ENCODE peak calls at places on chromosomes 2 and 18, in ten cellular contexts. G, U, S, R, X, L, B, N, P and O are unnamed samples.

GRCh38 chr2:120758181-120759048 is 22.7 kb downstream of the GLI2 start:
- DNase-seq in P (no peak), X (no peak), S (peak; percentile 68), N (no peak), R (no peak), U (no peak), B (no peak), G (no peak), L (peak; percentile 80), O (no peak)

GRCh38 chr2:62568983-62569837 is 63.2 kb upstream of the TMEM17 start:
- DNase-seq in S (no peak), B (no peak), L (no peak), N (no peak), U (no peak), R (no peak), P (no peak), X (no peak), G (peak; percentile 36), O (no peak)

GRCh38 chr2:61967262-61967661 is 61.8 kb downstream of the COMMD1 start:
- DNase-seq in N (no peak), P (no peak), S (no peak), B (no peak), R (no peak), L (no peak), G (no peak), X (no peak), U (no peak), O (no peak)

GRCh38 chr2:112924855-112925254 is 13.9 kb downstream of the IL37 start:
- DNase-seq in R (no peak), U (no peak), B (no peak), L (no peak), P (no peak), N (no peak), X (no peak), G (peak; percentile 70), S (peak; percentile 4), O (no peak)

GRCh38 chr2:100215375-100215774 is 73.0 kb upstream of the AFF3 start:
- DNase-seq in X (no peak), N (no peak), L (no peak), P (no peak), G (no peak), B (no peak), U (no peak), S (no peak), R (no peak), O (no peak)

GRCh38 chr18:54806526-54806925 is 21.8 kb upstream of the RAB27B start:
- DNase-seq in U (no peak), P (no peak), L (peak; percentile 67), B (no peak), G (no peak), X (no peak), S (no peak), R (no peak), N (no peak), O (no peak)

GRCh38 chr2:43293744-43294695 is 67.6 kb upstream of the ZFP36L2 start:
- DNase-seq in L (peak; percentile 99), G (peak; percentile 85), B (no peak), R (no peak), S (peak; percentile 97), N (no peak), P (peak; percentile 49), U (no peak), X (no peak), O (no peak)

GRCh38 chr2:190501231-190501630 is 33.3 kb downstream of the NEMP2 start:
- DNase-seq in R (no peak), N (no peak), X (no peak), S (no peak), G (no peak), L (no peak), P (no peak), B (no peak), U (no peak), O (no peak)

GRCh38 chr2:197306691-197307030 is 3.9 kb downstream of the ANKRD44 start:
- DNase-seq in G (no peak), U (no peak), N (no peak), B (peak; percentile 62), S (no peak), P (peak; percentile 46), L (no peak), X (peak; percentile 17), R (no peak), O (no peak)

GRCh38 chr2:118599141-118599540 is 248.3 kb downstream of the EN1 start:
- DNase-seq in L (no peak), S (no peak), U (no peak), N (no peak), P (no peak), R (no peak), G (no peak), B (no peak), X (no peak), O (no peak)

GRCh38 chr2:61537590-61538178 is 472 bp downstream of the XPO1 start:
- DNase-seq in S (no peak), L (no peak), G (peak; percentile 22), R (no peak), P (no peak), B (no peak), U (no peak), N (peak; percentile 69), X (no peak), O (no peak)

GRCh38 chr18:22084547-22084946 is 84.8 kb upstream of the GATA6 start:
- DNase-seq in N (no peak), S (no peak), R (no peak), X (no peak), G (peak; percentile 72), B (peak; percentile 83), P (no peak), U (no peak), L (no peak), O (no peak)

GRCh38 chr2:152221870-152222269 is 46.3 kb upstream of the STAM2 start:
- DNase-seq in G (no peak), U (no peak), R (no peak), B (no peak), P (no peak), N (no peak), X (no peak), S (no peak), L (peak; percentile 75), O (no peak)

GRCh38 chr2:26072925-26073768 is 39.3 kb downstream of the RAB10 start:
- DNase-seq in N (no peak), R (no peak), L (peak; percentile 69), B (no peak), S (no peak), U (no peak), P (no peak), X (no peak), G (peak; percentile 35), O (no peak)

GRCh38 chr18:55199291-55199963 is 240.2 kb upstream of the CCDC68 start:
- DNase-seq in X (no peak), N (no peak), G (no peak), R (no peak), P (no peak), S (no peak), U (no peak), L (no peak), B (no peak), O (no peak)

GRCh38 chr2:96156011-96156820 is 11.0 kb upstream of the DUSP2 start:
- DNase-seq in U (no peak), R (no peak), G (no peak), S (no peak), B (no peak), X (peak; percentile 49), N (no peak), P (peak; percentile 77), L (no peak), O (no peak)

GRCh38 chr2:6444529-6444928 is 421.2 kb downstream of the CMPK2 start:
- DNase-seq in S (no peak), B (no peak), R (no peak), L (no peak), P (no peak), N (no peak), X (no peak), G (no peak), U (no peak), O (no peak)

GRCh38 chr2:10946394-10946793 is 34.7 kb downstream of the KCNF1 start:
- DNase-seq in G (no peak), X (no peak), L (no peak), U (no peak), S (no peak), N (no peak), B (no peak), R (no peak), P (no peak), O (no peak)

GRCh38 chr2:110140433-110140832 is 24.8 kb upstream of the MALL start:
- DNase-seq in S (no peak), B (no peak), L (no peak), P (no peak), X (no peak), U (no peak), R (no peak), N (no peak), G (no peak), O (no peak)

GRCh38 chr2:234495801-234496441 is 960 bp downstream of the ARL4C start:
- DNase-seq in L (peak; percentile 42), B (peak; percentile 39), U (peak; percentile 30), R (no peak), G (peak; percentile 29), X (peak; percentile 29), S (no peak), P (peak; percentile 55), N (peak; percentile 57), O (no peak)

GRCh38 chr18:46160050-46160798 is 56.0 kb downstream of the HAUS1 start:
- DNase-seq in P (no peak), B (no peak), U (no peak), X (no peak), L (peak; percentile 67), G (no peak), S (peak; percentile 78), N (no peak), R (no peak), O (no peak)

GRCh38 chr2:150526827-150527226 is 39.4 kb upstream of the RND3 start:
- DNase-seq in P (no peak), N (no peak), R (no peak), X (no peak), B (no peak), U (no peak), S (peak; percentile 98), L (peak; percentile 98), G (peak; percentile 91), O (no peak)

GRCh38 chr18:47883771-47884413 is 46.6 kb downstream of the SMAD2 start:
- DNase-seq in R (no peak), B (no peak), X (no peak), P (peak; percentile 61), N (no peak), G (no peak), S (peak; percentile 54), U (no peak), L (peak; percentile 74), O (no peak)

GRCh38 chr2:216624251-216624650 is 9.0 kb upstream of the IGFBP2 start:
- DNase-seq in R (no peak), B (no peak), N (no peak), L (no peak), P (no peak), G (no peak), U (no peak), S (no peak), X (no peak), O (no peak)